ENCODE peak calls at places on chromosome 20, in eight cellular contexts. M is GM23338, Q is HCT116, T is GM12878, U is suprapubic skin, P is H1, K is K562, H is upper lobe of left lung. J is an unnamed sample.

GRCh38 chr20:36308318-36308710 is 2.2 kb downstream of the DLGAP4 start:
- DNase-seq in M (no peak), Q (no peak), T (no peak), U (no peak), P (no peak), K (no peak), H (no peak), J (no peak)

GRCh38 chr20:1524004-1524403 is 32.8 kb upstream of the SIRPB2 start:
- DNase-seq in M (no peak), Q (no peak), T (no peak), U (no peak), P (no peak), K (peak), H (no peak), J (no peak)

GRCh38 chr20:18541741-18542140 is 25.5 kb upstream of the SMIM26 start:
- DNase-seq in M (no peak), Q (no peak), T (no peak), U (no peak), P (no peak), K (no peak), H (no peak), J (no peak)

GRCh38 chr20:59159091-59159821 is 4.4 kb upstream of the ZNF831 start:
- DNase-seq in M (peak), Q (no peak), T (no peak), U (no peak), P (peak), K (peak), H (peak), J (no peak)

GRCh38 chr20:39960522-39961420 is 728.3 kb downstream of the MAFB start:
- DNase-seq in M (peak), Q (no peak), T (no peak), U (no peak), P (peak), K (no peak), H (no peak), J (peak)

GRCh38 chr20:63499333-63499969 is 568 bp upstream of the EEF1A2 start:
- DNase-seq in M (no peak), Q (no peak), T (no peak), U (no peak), P (peak), K (no peak), H (no peak), J (no peak)

GRCh38 chr20:4721719-4722118 is at the start of gene PRND:
- DNase-seq in M (no peak), Q (no peak), T (no peak), U (no peak), P (no peak), K (no peak), H (no peak), J (no peak)

GRCh38 chr20:4769328-4769727 is 47.6 kb downstream of the PRND start:
- DNase-seq in M (no peak), Q (no peak), T (no peak), U (no peak), P (no peak), K (no peak), H (no peak), J (no peak)

GRCh38 chr20:12414446-12415274 is 497.0 kb downstream of the BTBD3 start:
- DNase-seq in M (no peak), Q (no peak), T (no peak), U (no peak), P (no peak), K (no peak), H (no peak), J (no peak)

GRCh38 chr20:8678098-8678776 is 390.6 kb upstream of the PLCB4 start:
- DNase-seq in M (no peak), Q (no peak), T (no peak), U (no peak), P (no peak), K (no peak), H (no peak), J (no peak)

GRCh38 chr20:38723982-38724602 is at the start of gene SLC32A1:
- DNase-seq in M (peak), Q (no peak), T (no peak), U (no peak), P (peak), K (no peak), H (no peak), J (no peak)

GRCh38 chr20:47360489-47361267 is 4.2 kb upstream of the ZMYND8 start:
- DNase-seq in M (peak), Q (peak), T (no peak), U (peak), P (peak), K (peak), H (peak), J (peak)

GRCh38 chr20:48094196-48094749 is 309.0 kb upstream of the SULF2 start:
- DNase-seq in M (no peak), Q (no peak), T (no peak), U (no peak), P (no peak), K (no peak), H (no peak), J (no peak)

GRCh38 chr20:4956200-4956810 is 45.0 kb downstream of the SLC23A2 start:
- DNase-seq in M (peak), Q (peak), T (no peak), U (no peak), P (no peak), K (peak), H (no peak), J (no peak)

GRCh38 chr20:14481863-14482262 is 144.5 kb upstream of the FLRT3 start:
- DNase-seq in M (no peak), Q (no peak), T (no peak), U (no peak), P (no peak), K (no peak), H (no peak), J (no peak)

GRCh38 chr20:2137552-2138201 is 36.0 kb downstream of the STK35 start:
- DNase-seq in M (no peak), Q (no peak), T (no peak), U (no peak), P (no peak), K (no peak), H (no peak), J (no peak)

GRCh38 chr20:6692566-6693168 is 74.8 kb upstream of the BMP2 start:
- DNase-seq in M (no peak), Q (no peak), T (no peak), U (no peak), P (no peak), K (no peak), H (no peak), J (no peak)

GRCh38 chr20:32468313-32468640 is 110.1 kb downstream of the ASXL1 start:
- DNase-seq in M (no peak), Q (no peak), T (no peak), U (no peak), P (no peak), K (no peak), H (no peak), J (no peak)

GRCh38 chr20:62873280-62873679 is 11.7 kb upstream of the TCFL5 start:
- DNase-seq in M (no peak), Q (no peak), T (no peak), U (no peak), P (no peak), K (peak), H (no peak), J (no peak)

GRCh38 chr20:41181567-41181966 is 44.2 kb downstream of the PLCG1 start:
- DNase-seq in M (no peak), Q (no peak), T (no peak), U (no peak), P (peak), K (no peak), H (peak), J (no peak)

GRCh38 chr20:31967830-31968249 is at the start of gene XKR7:
- DNase-seq in M (peak), Q (no peak), T (no peak), U (no peak), P (peak), K (peak), H (no peak), J (no peak)

GRCh38 chr20:1434571-1435336 is 31.9 kb downstream of the NSFL1C start:
- DNase-seq in M (peak), Q (no peak), T (peak), U (no peak), P (no peak), K (peak), H (peak), J (no peak)

GRCh38 chr20:3686867-3687321 is 5.1 kb upstream of the ADAM33 start:
- DNase-seq in M (no peak), Q (no peak), T (no peak), U (no peak), P (no peak), K (no peak), H (peak), J (peak)

GRCh38 chr20:54649511-54649962 is 174.1 kb downstream of the DOK5 start:
- DNase-seq in M (peak), Q (peak), T (no peak), U (peak), P (peak), K (peak), H (peak), J (peak)

GRCh38 chr20:3818155-3819151 is 1.9 kb upstream of the AP5S1 start:
- DNase-seq in M (peak), Q (peak), T (no peak), U (no peak), P (peak), K (peak), H (peak), J (no peak)

GRCh38 chr20:18254615-18255014 is 33.7 kb upstream of the ZNF133 start:
- DNase-seq in M (no peak), Q (no peak), T (no peak), U (no peak), P (no peak), K (no peak), H (peak), J (no peak)

GRCh38 chr20:59342017-59342957 is 41.9 kb downstream of the EDN3 start:
- DNase-seq in M (no peak), Q (no peak), T (no peak), U (no peak), P (no peak), K (no peak), H (no peak), J (no peak)

GRCh38 chr20:59359908-59360307 is 59.5 kb downstream of the EDN3 start:
- DNase-seq in M (no peak), Q (no peak), T (no peak), U (no peak), P (no peak), K (no peak), H (no peak), J (no peak)

GRCh38 chr20:32325706-32326506 is 32.2 kb upstream of the ASXL1 start:
- DNase-seq in M (no peak), Q (peak), T (no peak), U (no peak), P (no peak), K (peak), H (no peak), J (no peak)

GRCh38 chr20:38957477-38957876 is 4.7 kb upstream of the DHX35 start:
- DNase-seq in M (no peak), Q (no peak), T (no peak), U (no peak), P (no peak), K (no peak), H (no peak), J (no peak)

GRCh38 chr20:8132632-8133587 is 844 bp downstream of the PLCB1 start:
- DNase-seq in M (peak), Q (no peak), T (no peak), U (peak), P (no peak), K (no peak), H (peak), J (peak)

GRCh38 chr20:4782373-4782772 is 60.7 kb downstream of the PRND start:
- DNase-seq in M (no peak), Q (no peak), T (no peak), U (no peak), P (no peak), K (no peak), H (no peak), J (no peak)

GRCh38 chr20:8144282-8145245 is 12.5 kb downstream of the PLCB1 start:
- DNase-seq in M (peak), Q (no peak), T (no peak), U (no peak), P (no peak), K (no peak), H (no peak), J (no peak)

DNA sequence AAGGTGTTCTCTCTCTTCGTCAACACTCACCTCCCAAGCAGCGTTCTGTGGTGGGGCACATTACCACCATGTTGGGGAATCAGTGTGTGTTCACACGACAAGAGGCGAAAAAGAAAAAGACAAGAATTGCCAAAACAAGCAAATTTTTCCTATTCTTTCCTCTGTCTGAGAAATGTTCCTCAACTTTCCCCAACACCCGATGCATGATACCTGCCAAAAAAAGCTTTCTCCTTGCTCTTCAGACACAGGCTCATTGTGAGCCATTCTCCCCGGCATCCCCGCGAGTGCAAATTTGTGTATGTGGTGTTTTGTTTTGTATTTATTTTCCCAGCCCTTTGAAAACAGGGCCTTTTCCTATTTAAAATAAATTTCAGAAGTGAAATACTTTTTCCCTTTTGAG is 100.9 kb downstream of the JAG1 start:
- DNase-seq in M (no peak), Q (no peak), T (no peak), U (no peak), P (no peak), K (no peak), H (no peak), J (no peak)
- H3K27ac ChIP-seq in M (no peak), Q (no peak), T (no peak), U (no peak), P (no peak), K (no peak), H (no peak), J (no peak)

DNA sequence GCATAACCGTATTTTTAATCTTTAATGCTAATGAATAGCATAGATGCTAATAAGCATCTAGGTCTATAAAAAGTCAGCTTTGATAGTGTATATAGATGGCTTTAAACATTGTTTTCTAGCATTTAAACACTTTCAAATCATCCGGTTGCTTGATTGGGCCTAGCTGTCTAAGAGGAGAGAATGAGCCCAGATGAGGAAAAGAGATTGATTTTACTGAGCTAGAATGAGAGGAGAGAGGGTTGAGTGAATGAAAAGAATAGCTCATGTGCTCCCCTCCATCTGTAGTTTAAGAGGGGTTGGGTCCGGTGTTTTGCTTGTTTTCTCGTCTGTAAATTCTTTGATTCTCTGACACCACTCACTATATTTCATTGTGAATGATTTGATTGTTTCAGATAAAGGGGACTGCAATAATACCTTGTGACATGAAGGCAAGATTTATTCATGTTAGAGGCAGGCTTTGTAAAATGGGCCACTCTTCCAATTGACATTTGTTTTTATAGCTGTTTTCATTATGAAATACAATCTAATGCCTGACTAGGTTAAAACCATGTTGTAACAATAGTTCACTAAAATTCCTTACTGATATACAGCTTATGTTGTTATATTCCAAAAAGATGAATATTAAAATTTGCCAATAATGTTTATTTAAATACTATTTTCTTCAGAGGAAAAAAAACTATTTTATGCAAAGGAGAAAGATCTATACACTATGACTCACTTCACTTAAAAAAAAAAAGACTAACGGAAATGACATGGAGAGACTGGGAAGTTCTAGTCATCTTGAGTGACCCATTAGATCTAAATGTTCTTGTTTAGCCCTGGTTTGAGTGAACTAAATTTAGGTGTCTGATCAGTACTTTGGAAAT is 3.2 kb downstream of the PTPN1 start:
- DNase-seq in M (no peak), Q (no peak), T (no peak), U (no peak), P (no peak), K (no peak), H (no peak), J (no peak)
- H3K4me3 ChIP-seq in M (no peak), Q (no peak), T (peak), U (peak), P (no peak), K (peak), H (no peak), J (no peak)

DNA sequence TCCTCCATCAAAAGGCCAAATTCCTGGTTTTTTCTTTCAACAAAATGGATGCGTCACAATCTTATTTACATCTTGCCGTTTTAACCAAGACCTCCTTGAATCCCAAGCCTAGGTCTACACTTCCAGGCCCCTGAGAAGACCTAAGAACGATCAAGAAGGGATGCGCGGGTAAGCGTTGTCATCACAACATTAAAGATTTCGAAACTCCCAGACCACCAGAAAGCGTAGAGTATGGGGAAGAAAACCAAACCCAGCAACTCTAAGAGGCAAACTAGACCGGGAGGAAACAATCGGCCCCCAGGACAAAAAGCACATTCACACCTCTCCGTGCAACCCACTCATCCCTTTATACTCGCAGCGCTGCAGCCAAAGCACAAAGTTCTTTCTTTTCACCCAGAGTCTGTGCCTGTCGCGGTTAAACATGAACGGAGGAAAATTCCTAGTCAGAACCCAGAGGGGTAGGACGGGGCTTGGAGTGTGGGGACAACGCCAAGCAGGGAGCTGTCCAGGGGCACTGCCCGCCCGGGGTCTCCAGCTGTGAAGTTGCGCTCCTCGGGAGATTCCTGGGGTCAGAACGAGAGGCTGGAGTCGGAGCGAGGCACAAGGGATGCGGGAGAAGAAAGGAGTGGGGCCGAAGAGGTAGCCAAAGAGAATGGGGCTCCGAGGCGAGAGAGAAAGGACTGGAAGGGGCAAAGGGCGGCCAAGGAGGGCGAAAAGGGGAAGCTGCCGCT is 715 bp downstream of the OSER1 start:
- DNase-seq in M (peak), Q (no peak), T (no peak), U (no peak), P (peak), K (peak), H (peak), J (no peak)
- TF ChIP-seq POLR2AphosphoS5 in M (no peak), Q (no peak), T (no peak), U (no peak), P (no peak), K (no peak), H (no peak), J (no peak)

GRCh38 chr20:57793421-57793820 is 83.6 kb upstream of the PMEPA1 start:
- DNase-seq in M (no peak), Q (no peak), T (no peak), U (no peak), P (no peak), K (no peak), H (peak), J (no peak)
- H3K27ac ChIP-seq in M (no peak), Q (no peak), T (no peak), U (no peak), P (no peak), K (no peak), H (no peak), J (no peak)

DNA sequence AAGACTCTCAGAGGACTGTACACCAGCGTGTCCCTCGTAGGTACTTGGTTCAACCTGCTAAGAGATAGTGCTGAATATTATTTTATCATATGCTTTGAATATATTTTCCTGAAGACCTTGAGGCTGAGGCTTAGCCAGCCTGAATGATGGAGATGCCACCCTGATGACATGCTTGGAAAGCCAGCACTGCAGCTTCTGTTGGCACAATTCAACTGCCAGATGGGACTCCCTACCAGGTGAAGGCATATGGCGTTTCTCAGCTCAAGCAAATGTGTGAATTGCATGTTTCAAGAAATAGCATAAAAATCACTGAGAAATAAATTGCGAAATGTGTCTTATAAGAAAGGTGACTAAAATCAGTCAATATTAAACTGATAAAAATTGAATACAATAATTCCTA is 228.1 kb upstream of the CST7 start:
- DNase-seq in M (no peak), Q (no peak), T (no peak), U (no peak), P (no peak), K (no peak), H (no peak), J (no peak)
- H3K4me3 ChIP-seq in M (no peak), Q (no peak), T (no peak), U (no peak), P (no peak), K (no peak), H (no peak), J (no peak)

GRCh38 chr20:24473435-24473834 is 4.0 kb downstream of the SYNDIG1 start:
- DNase-seq in M (no peak), Q (no peak), T (no peak), U (no peak), P (no peak), K (no peak), H (no peak), J (no peak)
- TF ChIP-seq POLR2AphosphoS5 in M (no peak), Q (no peak), T (no peak), U (no peak), P (no peak), K (no peak), H (no peak), J (no peak)

J was measured in breast epithelium.